ENCODE peak calls at places on chromosomes 1 and 21, in seven cellular contexts. C, O, H, M, Y, G and A are unnamed samples. For H3K36me3, the result is how much of the 10 kb centered on the place peaks cover.

GRCh38 chr1:222099746-222100145 is 357.9 kb upstream of the DUSP10 start:
- DNase-seq in C (no peak), O (no peak), H (no peak), M (no peak), Y (no peak), G (no peak), A (no peak)

GRCh38 chr1:101388904-101389546 is 152.2 kb downstream of the S1PR1 start:
- DNase-seq in C (no peak), O (no peak), H (peak), M (no peak), Y (no peak), G (no peak), A (no peak)

GRCh38 chr1:7705048-7705907 is 65.8 kb upstream of the VAMP3 start:
- DNase-seq in C (no peak), O (peak), H (no peak), M (no peak), Y (no peak), G (peak), A (no peak)

GRCh38 chr21:26846036-26846931 is 1.1 kb upstream of the ADAMTS1 start:
- DNase-seq in C (peak), O (peak), H (no peak), M (peak), Y (peak), G (peak), A (no peak)

GRCh38 chr1:227728059-227728891 is 6.8 kb downstream of the JMJD4 start:
- DNase-seq in C (peak), O (peak), H (peak), M (peak), Y (peak), G (peak), A (peak)

GRCh38 chr1:18972531-18972930 is 16.1 kb upstream of the IFFO2 start:
- DNase-seq in C (no peak), O (no peak), H (no peak), M (no peak), Y (peak), G (no peak), A (no peak)

GRCh38 chr1:155268630-155269029 is 4.7 kb downstream of the CLK2 start:
- DNase-seq in C (no peak), O (no peak), H (no peak), M (no peak), Y (no peak), G (no peak), A (no peak)

GRCh38 chr1:27522860-27523665 is 33.1 kb upstream of the WASF2 start:
- DNase-seq in C (no peak), O (peak), H (peak), M (peak), Y (peak), G (no peak), A (no peak)

GRCh38 chr1:85427358-85427757 is 37.6 kb downstream of the DDAH1 start:
- DNase-seq in C (no peak), O (no peak), H (no peak), M (no peak), Y (no peak), G (no peak), A (no peak)

GRCh38 chr21:44087426-44088400 is 19.5 kb upstream of the PWP2 start:
- DNase-seq in C (peak), O (no peak), H (no peak), M (no peak), Y (no peak), G (peak), A (no peak)

GRCh38 chr1:10280442-10281350 is 70.3 kb downstream of the KIF1B start:
- DNase-seq in C (no peak), O (no peak), H (no peak), M (no peak), Y (no peak), G (no peak), A (no peak)

GRCh38 chr1:231940721-231941120 is 314.1 kb downstream of the DISC1 start:
- DNase-seq in C (no peak), O (no peak), H (no peak), M (no peak), Y (no peak), G (no peak), A (no peak)

GRCh38 chr1:145782166-145783099 is 41.5 kb downstream of the RNF115 start:
- DNase-seq in C (no peak), O (no peak), H (no peak), M (no peak), Y (peak), G (no peak), A (no peak)

GRCh38 chr21:42983102-42983501 is 8.7 kb downstream of the PKNOX1 start:
- DNase-seq in C (no peak), O (no peak), H (no peak), M (no peak), Y (peak), G (no peak), A (no peak)

GRCh38 chr1:164223378-164223777 is 335.6 kb upstream of the PBX1 start:
- DNase-seq in C (no peak), O (no peak), H (no peak), M (no peak), Y (no peak), G (no peak), A (no peak)

GRCh38 chr1:210185063-210185462 is 47.5 kb upstream of the SERTAD4 start:
- DNase-seq in C (no peak), O (no peak), H (no peak), M (no peak), Y (no peak), G (no peak), A (no peak)

GRCh38 chr1:232339077-232339476 is 290.9 kb downstream of the SIPA1L2 start:
- DNase-seq in C (no peak), O (no peak), H (no peak), M (no peak), Y (no peak), G (no peak), A (no peak)

GRCh38 chr1:32052887-32053286 is 19.9 kb upstream of the TMEM39B start:
- DNase-seq in C (no peak), O (no peak), H (no peak), M (no peak), Y (no peak), G (no peak), A (no peak)

GRCh38 chr1:187838335-187839293 is 1009.9 kb downstream of the PLA2G4A start:
- DNase-seq in C (no peak), O (no peak), H (no peak), M (no peak), Y (no peak), G (no peak), A (no peak)

GRCh38 chr1:175514309-175515001 is 228.9 kb downstream of the TNR start:
- DNase-seq in C (no peak), O (no peak), H (no peak), M (no peak), Y (no peak), G (no peak), A (no peak)

GRCh38 chr21:42262826-42263225 is 43.9 kb downstream of the ABCG1 start:
- DNase-seq in C (no peak), O (peak), H (no peak), M (peak), Y (peak), G (peak), A (no peak)

GRCh38 chr1:205246426-205247119 is 18.8 kb downstream of the TMCC2 start:
- DNase-seq in C (no peak), O (no peak), H (no peak), M (no peak), Y (peak), G (no peak), A (no peak)

GRCh38 chr1:55724551-55725325 is 509.6 kb upstream of the USP24 start:
- DNase-seq in C (no peak), O (no peak), H (no peak), M (no peak), Y (peak), G (no peak), A (no peak)

GRCh38 chr1:24526940-24527542 is 24.4 kb downstream of the RCAN3 start:
- DNase-seq in C (no peak), O (no peak), H (peak), M (no peak), Y (peak), G (peak), A (no peak)

GRCh38 chr21:41953831-41954653 is at the start of gene C2CD2:
- DNase-seq in C (no peak), O (peak), H (no peak), M (peak), Y (peak), G (peak), A (no peak)

GRCh38 chr1:119871881-119872280 is 24.4 kb downstream of the ADAM30 start:
- DNase-seq in C (no peak), O (no peak), H (no peak), M (no peak), Y (peak), G (no peak), A (no peak)

GRCh38 chr1:26537951-26538352 is 8.4 kb downstream of the RPS6KA1 start:
- DNase-seq in C (peak), O (no peak), H (peak), M (no peak), Y (peak), G (peak), A (no peak)

GRCh38 chr1:94713472-94714141 is 106.5 kb upstream of the SLC44A3 start:
- DNase-seq in C (peak), O (no peak), H (no peak), M (peak), Y (peak), G (peak), A (peak)

GRCh38 chr1:1462318-1462966 is 9.1 kb upstream of the ATAD3B start:
- DNase-seq in C (no peak), O (peak), H (peak), M (no peak), Y (no peak), G (no peak), A (no peak)

GRCh38 chr1:50270926-50271325 is 152.3 kb downstream of the DMRTA2 start:
- DNase-seq in C (no peak), O (no peak), H (no peak), M (no peak), Y (no peak), G (no peak), A (no peak)

GRCh38 chr1:199945591-199945990 is 81.9 kb upstream of the NR5A2 start:
- DNase-seq in C (no peak), O (no peak), H (no peak), M (no peak), Y (no peak), G (no peak), A (no peak)

GRCh38 chr1:11569551-11569950 is 84.7 kb downstream of the FBXO2 start:
- DNase-seq in C (no peak), O (no peak), H (no peak), M (no peak), Y (no peak), G (no peak), A (peak)

GRCh38 chr1:11573293-11573692 is 80.9 kb downstream of the FBXO2 start:
- DNase-seq in C (no peak), O (no peak), H (no peak), M (no peak), Y (no peak), G (no peak), A (no peak)

GRCh38 chr1:11569954-11570353 is 84.3 kb downstream of the FBXO2 start:
- DNase-seq in C (no peak), O (no peak), H (no peak), M (no peak), Y (no peak), G (no peak), A (no peak)

GRCh38 chr1:11570821-11571220 is 83.4 kb downstream of the FBXO2 start:
- DNase-seq in C (no peak), O (no peak), H (no peak), M (no peak), Y (no peak), G (no peak), A (no peak)

DNA sequence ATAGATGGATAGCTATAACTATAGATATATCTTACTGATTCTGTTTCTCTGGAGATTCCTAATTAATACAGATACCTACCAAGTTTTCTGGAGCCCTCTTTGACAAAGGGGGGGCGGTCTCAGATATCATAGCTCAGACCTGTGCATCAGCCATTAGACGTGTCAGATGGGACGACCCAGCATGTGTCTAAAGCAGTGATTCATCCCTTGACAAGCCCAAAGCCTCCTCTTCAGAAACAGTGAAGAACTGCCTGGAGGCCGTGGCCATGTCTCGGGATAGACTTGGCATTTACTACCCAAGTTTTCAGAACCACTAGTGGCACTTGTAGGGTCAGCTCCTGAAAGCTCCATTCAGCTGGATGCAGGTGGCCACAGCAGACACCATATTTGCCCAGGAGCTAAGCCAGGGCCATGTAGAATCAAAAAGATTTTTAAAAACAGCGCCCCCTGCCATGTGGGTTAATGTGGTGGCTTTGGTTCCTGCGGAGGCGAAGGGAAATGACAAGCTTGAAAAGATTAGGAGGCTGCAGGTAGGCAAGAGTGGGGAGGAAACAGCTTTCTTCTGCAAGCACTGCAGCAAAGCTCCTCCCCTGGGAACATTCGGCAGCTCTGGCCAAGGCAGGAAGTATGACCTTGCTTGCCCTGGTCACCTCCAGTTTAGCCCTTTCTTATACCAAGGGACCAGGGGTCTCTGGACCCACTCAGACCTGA is 82.2 kb downstream of the FBXO2 start:
- DNase-seq in C (no peak), O (peak), H (peak), M (no peak), Y (no peak), G (no peak), A (no peak)
- TF ChIP-seq CTCF in C (no peak), O (peak), H (peak), M (no peak), Y (peak), G (no peak), A (peak)

GRCh38 chr1:161736332-161736969 is 13.1 kb upstream of the DUSP12 start:
- DNase-seq in C (no peak), O (no peak), H (no peak), M (no peak), Y (peak), G (no peak), A (no peak)
- H3K4me3 ChIP-seq in C (no peak), O (no peak), H (no peak), M (no peak), Y (peak), G (no peak), A (no peak)

DNA sequence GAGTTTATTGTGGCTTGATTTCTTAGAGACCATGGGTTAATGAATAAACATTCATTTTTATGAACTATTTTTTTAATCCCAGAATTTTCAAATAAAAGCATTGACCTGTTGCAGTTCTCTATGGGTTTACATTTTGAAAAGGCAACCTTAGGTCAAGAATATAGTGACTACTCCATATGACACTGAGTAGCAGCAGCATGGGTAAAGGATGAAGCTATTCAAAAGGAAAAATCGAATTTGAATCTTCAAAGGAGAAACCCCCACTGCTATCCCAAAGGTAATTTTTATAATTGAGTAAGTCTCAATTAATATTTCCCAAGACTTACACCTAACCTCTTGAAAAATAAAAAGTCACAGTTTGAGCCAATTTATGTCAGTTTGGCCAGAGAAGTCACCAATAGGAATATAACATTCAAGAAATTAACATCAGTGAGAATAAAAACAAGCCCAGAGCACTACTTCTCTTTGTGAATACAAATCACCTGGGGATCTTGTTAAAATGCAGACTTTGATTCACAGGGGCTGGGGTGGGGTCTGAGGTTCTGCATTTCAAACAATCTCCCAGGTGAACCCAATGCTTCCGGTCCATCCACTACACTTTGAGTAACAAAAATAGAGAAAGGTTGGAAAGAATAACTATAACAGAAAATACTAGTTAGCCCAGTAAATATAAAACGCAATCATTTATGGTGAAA is 39.8 kb downstream of the USP1 start:
- DNase-seq in C (no peak), O (no peak), H (no peak), M (no peak), Y (no peak), G (no peak), A (no peak)
- H3K36me3 ChIP-seq in C (under half), O (under half), H (under half), M (half or more), Y (under half), G (under half), A (under half)

DNA sequence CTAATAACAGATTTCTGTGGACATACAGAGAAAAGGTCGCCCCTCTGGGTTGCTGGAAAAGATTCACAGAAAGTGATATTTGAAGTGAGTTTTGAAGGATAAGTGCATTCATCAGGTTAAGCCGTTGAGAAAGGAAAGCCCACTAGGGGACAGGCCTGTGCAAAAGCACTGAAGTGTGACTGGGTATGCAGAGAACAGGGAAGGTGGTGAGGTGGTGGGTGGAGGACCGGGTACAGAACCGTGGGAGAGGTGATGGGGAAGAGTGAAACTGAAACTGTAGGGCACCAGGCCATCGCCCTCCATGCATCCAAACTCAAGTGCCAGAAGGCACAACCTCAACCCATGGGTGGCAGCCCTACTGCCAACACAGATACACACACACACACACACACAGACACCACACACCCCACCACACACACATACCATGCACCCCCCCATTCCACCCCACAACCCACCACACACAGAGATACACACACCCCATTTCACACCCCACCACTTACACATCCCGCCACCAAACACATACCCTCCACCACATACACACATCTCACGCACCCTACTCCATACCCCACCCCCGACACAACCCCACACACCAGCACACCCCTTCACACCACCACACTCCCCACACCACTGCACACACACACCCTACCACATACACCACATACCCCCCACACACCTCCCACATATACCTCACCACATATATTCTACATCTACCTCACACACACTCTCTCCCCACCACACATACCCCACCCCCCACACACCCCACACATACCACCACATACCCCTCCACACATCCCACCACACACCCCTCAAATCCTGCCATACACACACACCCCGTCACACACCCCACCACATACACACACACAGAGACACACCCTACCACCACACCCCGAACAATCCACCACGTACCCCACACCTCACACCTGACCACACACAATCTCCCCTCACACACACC is 59.0 kb downstream of the TSEN15 start:
- DNase-seq in C (no peak), O (no peak), H (no peak), M (no peak), Y (no peak), G (no peak), A (no peak)
- TF ChIP-seq CTCF in C (no peak), O (peak), H (no peak), M (no peak), Y (no peak), G (no peak), A (no peak)

DNA sequence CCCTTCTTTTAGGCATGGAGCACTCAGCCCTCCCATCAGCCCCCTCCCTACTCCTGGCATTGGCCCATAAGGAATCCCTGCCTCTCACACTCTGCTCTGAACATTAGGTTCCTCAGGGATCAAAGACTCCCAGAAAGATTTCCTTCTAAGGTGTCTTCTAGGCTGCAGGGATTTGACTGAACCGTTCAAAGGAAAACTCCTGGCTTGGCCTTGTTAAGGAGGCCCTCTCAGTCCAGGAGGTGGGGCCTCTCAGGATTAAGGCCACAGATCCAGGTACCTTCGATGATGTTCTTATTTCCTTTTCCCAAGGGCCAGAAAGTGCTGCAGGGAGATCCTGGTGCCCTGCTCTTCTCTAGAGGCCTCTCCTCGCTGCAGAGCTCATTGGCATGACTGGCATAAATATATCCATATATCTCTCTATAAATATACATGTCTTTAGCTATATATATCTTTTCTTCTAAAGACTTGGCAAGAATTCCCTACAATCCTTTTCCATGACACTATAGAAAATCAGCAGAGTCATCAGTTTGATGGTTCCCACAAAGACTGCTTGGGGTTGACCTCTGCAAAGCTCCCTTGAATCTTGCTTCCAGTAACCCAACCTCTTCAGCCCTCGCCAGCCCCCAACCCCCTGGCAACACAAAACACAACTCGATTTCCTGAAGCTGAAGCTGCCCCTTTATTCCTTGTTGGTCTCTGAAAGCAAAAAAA is 59.0 kb downstream of the PLXNA2 start:
- DNase-seq in C (no peak), O (no peak), H (no peak), M (no peak), Y (peak), G (no peak), A (no peak)
- H3K4me3 ChIP-seq in C (no peak), O (no peak), H (no peak), M (no peak), Y (peak), G (no peak), A (no peak)

GRCh38 chr1:16139473-16139962 is 16.4 kb downstream of the EPHA2 start:
- DNase-seq in C (no peak), O (no peak), H (no peak), M (no peak), Y (peak), G (no peak), A (no peak)
- H3K36me3 ChIP-seq in C (under half), O (under half), H (under half), M (under half), Y (half or more), G (under half), A (half or more)

GRCh38 chr1:106798991-106799390 is 257.5 kb upstream of the PRMT6 start:
- DNase-seq in C (no peak), O (no peak), H (no peak), M (no peak), Y (peak), G (no peak), A (no peak)
- TF ChIP-seq CTCF in C (no peak), O (no peak), H (no peak), M (no peak), Y (peak), G (no peak), A (no peak)

GRCh38 chr1:226082587-226082917 is 20.0 kb downstream of the H3-3A start:
- DNase-seq in C (no peak), O (no peak), H (no peak), M (no peak), Y (no peak), G (no peak), A (no peak)
- H3K4me3 ChIP-seq in C (peak), O (peak), H (peak), M (peak), Y (peak), G (peak), A (peak)